ENCODE peak calls at places on chromosome 17, in eight cellular contexts. R, L, A, B, J, D, I and E are unnamed samples.

GRCh38 chr17:700504-701094 is 14.0 kb downstream of the VPS53 start:
- DNase-seq in B (peak; percentile 58), I (no peak), J (no peak), R (peak; percentile 35), D (peak; percentile 42), A (peak; percentile 21), L (no peak), E (peak; percentile 44)

GRCh38 chr17:28991779-28992178 is 14.1 kb downstream of the SEZ6 start:
- DNase-seq in R (no peak), B (no peak), L (no peak), A (no peak), J (no peak), D (no peak), I (no peak), E (no peak)

GRCh38 chr17:2718150-2718938 is 6.8 kb upstream of the CLUH start:
- DNase-seq in A (no peak), D (no peak), R (no peak), J (peak; percentile 50), I (no peak), B (no peak), L (no peak), E (no peak)

GRCh38 chr17:67035131-67036083 is 8.9 kb upstream of the CACNG1 start:
- DNase-seq in L (no peak), B (no peak), R (no peak), I (no peak), J (no peak), D (no peak), A (no peak), E (no peak)

GRCh38 chr17:73924083-73924482 is 279.4 kb upstream of the RPL38 start:
- DNase-seq in D (no peak), I (no peak), B (no peak), J (no peak), A (no peak), R (no peak), L (no peak), E (no peak)

GRCh38 chr17:79716183-79716797 is 14.5 kb upstream of the ENPP7 start:
- DNase-seq in B (peak; percentile 55), J (no peak), L (no peak), A (no peak), D (no peak), R (no peak), I (no peak), E (no peak)

GRCh38 chr17:2179615-2180295 is 123.8 kb downstream of the SMG6 start:
- DNase-seq in R (no peak), A (no peak), L (no peak), D (no peak), J (no peak), I (no peak), B (peak; percentile 81), E (no peak)

GRCh38 chr17:65359016-65359415 is 202.4 kb downstream of the AXIN2 start:
- DNase-seq in B (no peak), J (no peak), L (no peak), D (no peak), A (peak; percentile 56), I (no peak), R (no peak), E (no peak)

GRCh38 chr17:29590261-29590978 is 972 bp upstream of the GIT1 start:
- DNase-seq in I (no peak), L (no peak), J (no peak), B (no peak), A (peak; percentile 13), R (peak; percentile 73), D (no peak), E (no peak)

GRCh38 chr17:70084476-70084875 is 9.5 kb downstream of the KCNJ16 start:
- DNase-seq in B (no peak), J (no peak), I (no peak), A (no peak), D (no peak), L (no peak), R (no peak), E (peak; percentile 19)

GRCh38 chr17:54899721-54900456 is 763 bp upstream of the TOM1L1 start:
- DNase-seq in I (no peak), B (peak; percentile 78), R (no peak), A (no peak), L (no peak), J (peak; percentile 27), D (peak; percentile 50), E (peak; percentile 70)

GRCh38 chr17:80101946-80102706 is 745 bp downstream of the GAA start:
- DNase-seq in L (no peak), A (no peak), D (peak; percentile 55), J (peak; percentile 30), R (no peak), I (no peak), B (peak; percentile 74), E (peak; percentile 47)

GRCh38 chr17:69878661-69879060 is 196.4 kb upstream of the KCNJ16 start:
- DNase-seq in B (no peak), R (no peak), L (no peak), A (no peak), I (no peak), J (no peak), D (no peak), E (no peak)

GRCh38 chr17:43416998-43417891 is 18.5 kb downstream of the ARL4D start:
- DNase-seq in A (no peak), J (no peak), D (no peak), I (no peak), L (no peak), R (peak; percentile 40), B (no peak), E (no peak)

GRCh38 chr17:55053855-55054254 is 85.3 kb downstream of the STXBP4 start:
- DNase-seq in L (no peak), B (peak; percentile 3), A (no peak), D (no peak), I (no peak), R (peak; percentile 8), J (no peak), E (peak; percentile 4)

GRCh38 chr17:30323895-30324319 is 9.9 kb downstream of the TMIGD1 start:
- DNase-seq in I (peak; percentile 56), B (no peak), R (peak; percentile 43), A (peak; percentile 35), D (peak; percentile 15), J (no peak), L (no peak), E (no peak)

GRCh38 chr17:13594762-13595697 is 6.7 kb downstream of the HS3ST3A1 start:
- DNase-seq in L (peak; percentile 39), J (peak; percentile 68), A (peak; percentile 65), R (peak; percentile 86), D (peak; percentile 71), B (peak; percentile 70), I (peak; percentile 13), E (peak; percentile 94)

GRCh38 chr17:46264456-46265198 is 30.3 kb upstream of the LRRC37A start:
- DNase-seq in J (peak; percentile 56), R (peak; percentile 64), D (peak; percentile 20), L (peak; percentile 61), I (no peak), A (no peak), B (peak; percentile 28), E (peak; percentile 65)

DNA sequence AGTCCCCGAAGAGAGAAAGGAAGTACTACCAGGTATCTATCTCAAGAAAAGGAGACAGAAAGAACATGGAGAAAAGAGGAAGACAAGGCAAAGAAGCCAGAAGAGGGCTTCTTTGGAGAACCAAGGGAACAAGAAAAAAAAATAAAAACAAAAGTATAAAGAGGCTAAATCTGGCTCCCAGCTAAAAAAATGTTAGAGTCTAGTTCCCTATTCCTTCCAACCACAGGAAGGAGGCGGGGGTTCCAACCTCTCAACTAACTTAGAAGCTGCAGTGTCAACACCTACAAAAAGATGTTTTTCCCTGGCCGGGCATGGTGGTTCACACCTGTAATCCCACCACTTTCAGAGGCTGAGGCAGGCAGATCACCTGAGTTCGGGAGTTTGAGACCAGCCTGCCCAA is 13.4 kb downstream of the UTP6 start:
- DNase-seq in B (no peak), J (no peak), I (no peak), A (no peak), L (no peak), R (no peak), D (no peak), E (no peak)
- TF ChIP-seq REST in B (no peak), J (no peak), I (no peak), A (no peak), L (no peak), R (no peak), D (no peak), E (no peak)

DNA sequence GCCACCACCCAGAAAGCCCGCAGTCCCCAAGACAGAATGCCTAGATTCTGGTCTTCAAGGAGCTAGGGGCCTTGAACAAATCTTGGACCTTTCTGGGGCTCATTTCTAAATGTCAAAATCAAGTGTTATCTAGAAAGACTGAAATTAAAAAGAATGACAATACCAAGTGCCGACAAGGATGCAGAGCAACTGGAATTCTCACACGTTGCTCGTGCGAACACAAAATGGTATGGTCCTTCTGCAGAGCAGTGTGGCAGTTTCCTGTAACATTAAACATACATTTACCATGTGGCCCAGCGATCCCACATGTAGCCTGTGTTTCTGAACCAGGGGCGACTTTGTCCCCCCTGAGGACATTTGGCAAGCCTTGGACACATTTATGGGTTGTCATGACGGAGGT is 137.9 kb downstream of the GAS7 start:
- DNase-seq in R (no peak), D (no peak), J (no peak), L (no peak), B (no peak), I (no peak), A (no peak), E (no peak)
- TF ChIP-seq REST in R (no peak), D (no peak), J (no peak), L (no peak), B (no peak), I (no peak), A (no peak), E (no peak)

DNA sequence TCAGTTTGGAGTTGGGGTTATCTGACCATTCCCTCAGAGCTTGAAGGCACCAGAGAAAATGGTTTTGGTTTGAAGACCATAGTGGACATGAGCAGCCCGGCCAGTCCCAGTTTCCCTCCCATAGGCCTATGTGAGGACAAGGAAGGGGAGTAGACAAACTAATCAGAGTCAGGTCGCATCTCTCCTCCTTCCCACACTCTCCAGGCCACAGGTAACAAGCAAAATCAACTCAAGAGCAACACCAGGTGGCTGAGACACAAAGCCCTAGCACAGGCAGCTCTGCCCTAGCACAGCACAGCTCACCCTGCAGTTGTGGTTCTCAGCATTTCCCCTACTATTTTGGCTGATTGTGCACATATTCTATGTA is 7.2 kb downstream of the SUPT4H1 start:
- DNase-seq in R (no peak), I (no peak), A (no peak), B (no peak), J (no peak), L (no peak), D (no peak), E (no peak)
- TF ChIP-seq REST in R (no peak), I (no peak), A (no peak), B (no peak), J (no peak), L (no peak), D (no peak), E (no peak)

DNA sequence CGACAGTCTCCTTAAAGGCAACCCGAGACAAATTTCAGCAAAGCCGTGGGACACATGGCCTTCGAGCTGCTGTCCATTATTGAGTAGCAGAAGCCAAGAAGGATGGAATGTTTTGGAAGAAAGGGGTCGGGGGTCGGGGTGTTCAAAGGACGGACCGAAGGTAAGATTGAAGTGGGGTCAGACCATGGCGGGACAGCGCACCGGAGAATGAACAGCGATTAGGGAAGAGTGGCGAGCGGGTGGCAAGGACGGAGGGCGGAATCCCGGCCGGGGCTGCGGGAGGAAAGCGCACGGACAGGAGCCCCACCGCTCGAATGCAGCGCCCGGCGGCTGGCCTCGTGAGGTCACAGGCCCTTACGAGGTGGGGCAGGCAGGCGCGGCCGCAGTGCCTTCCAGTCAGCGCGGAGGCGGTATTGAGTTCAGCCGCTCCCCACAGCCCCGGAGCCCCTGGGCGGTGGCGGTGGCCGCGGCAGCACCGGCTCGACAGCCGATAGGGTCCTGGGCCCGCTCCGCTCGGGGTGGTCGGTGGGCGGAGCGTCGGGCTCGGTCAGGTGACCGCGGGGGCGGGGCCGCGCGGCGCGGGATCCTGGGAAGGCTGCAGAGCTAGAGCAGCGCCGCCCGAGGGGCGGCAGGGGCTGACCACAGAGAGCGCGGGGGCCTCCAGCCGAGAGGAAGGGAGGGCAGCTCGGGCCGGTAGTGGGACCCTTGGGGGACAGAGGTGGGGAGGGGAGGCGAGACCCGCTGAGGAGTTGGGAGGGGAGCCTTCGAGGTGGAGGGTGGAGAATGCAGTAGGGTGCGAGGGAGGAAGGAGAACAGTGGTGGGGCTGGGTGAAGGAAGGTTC is at the start of gene EFCAB13:
- DNase-seq in L (peak; percentile 50), D (peak; percentile 93), A (no peak), J (peak; percentile 84), B (peak; percentile 99), R (peak; percentile 96), I (peak; percentile 63), E (peak; percentile 96)
- TF ChIP-seq REST in L (peak; percentile 14), D (peak; percentile 60), A (no peak), J (no peak), B (peak; percentile 38), R (peak; percentile 31), I (no peak), E (no peak)